ENCODE peak calls at places on chromosomes 1 and 21, in eight cellular contexts. C is endodermal cell, E is GM13977, Y is upper lobe of right lung, P is GM06990, H is uterus, W is tibial nerve, T is RWPE1. O is an unnamed sample.

GRCh38 chr1:203871114-203871875 is 9.9 kb downstream of the SNRPE start:
- DNase-seq in E (peak), C (peak), W (no peak), T (peak), H (peak), Y (no peak), P (no peak), O (no peak)

GRCh38 chr1:152185544-152186391 is 26.7 kb upstream of the RPTN start:
- DNase-seq in P (peak), E (peak), T (peak), H (no peak), C (peak), Y (no peak), W (no peak), O (no peak)

GRCh38 chr1:8015036-8015808 is 10.9 kb downstream of the ERRFI1 start:
- DNase-seq in Y (no peak), H (peak), P (no peak), W (no peak), C (peak), E (peak), T (peak), O (no peak)

GRCh38 chr21:9008636-9009035 is 1512.7 kb upstream of the TPTE start:
- DNase-seq in H (no peak), E (no peak), T (no peak), P (no peak), Y (no peak), W (no peak), C (no peak), O (no peak)

GRCh38 chr1:5744342-5744741 is 247.9 kb downstream of the NPHP4 start:
- DNase-seq in P (no peak), H (no peak), C (no peak), Y (peak), T (no peak), E (no peak), W (peak), O (no peak)

GRCh38 chr1:15786581-15786980 is 20.9 kb downstream of the UQCRHL start:
- DNase-seq in W (peak), E (no peak), T (no peak), P (no peak), H (no peak), C (no peak), Y (no peak), O (peak)

GRCh38 chr21:33478858-33479678 is 706 bp downstream of the TMEM50B start:
- DNase-seq in P (peak), H (peak), W (no peak), C (peak), Y (peak), E (peak), T (peak), O (peak)

GRCh38 chr1:182388392-182389134 is 3.0 kb downstream of the GLUL start:
- DNase-seq in C (no peak), T (no peak), E (no peak), Y (no peak), W (no peak), H (no peak), P (no peak), O (no peak)

GRCh38 chr1:94329986-94330385 is 88.2 kb upstream of the ABCD3 start:
- DNase-seq in H (no peak), E (no peak), P (no peak), T (no peak), Y (no peak), W (no peak), C (peak), O (no peak)

GRCh38 chr1:111739984-111740765 is 980 bp upstream of the INKA2 start:
- DNase-seq in W (no peak), Y (peak), H (peak), C (peak), T (peak), E (no peak), P (peak), O (peak)

GRCh38 chr1:36520771-36521420 is 38.2 kb upstream of the CSF3R start:
- DNase-seq in Y (no peak), E (no peak), W (no peak), C (peak), T (no peak), P (no peak), H (no peak), O (no peak)

GRCh38 chr1:84689514-84690396 is 506 bp downstream of the SSX2IP start:
- DNase-seq in W (peak), Y (no peak), H (peak), C (peak), E (no peak), T (no peak), P (no peak), O (peak)

GRCh38 chr1:67856921-67857320 is 23.7 kb upstream of the GNG12 start:
- DNase-seq in C (no peak), P (no peak), E (no peak), Y (no peak), T (no peak), H (no peak), W (no peak), O (no peak)

GRCh38 chr1:199706826-199707606 is 320.5 kb upstream of the NR5A2 start:
- DNase-seq in P (no peak), T (no peak), H (no peak), Y (no peak), W (no peak), C (no peak), E (no peak), O (no peak)

GRCh38 chr1:83583351-83584014 is 415.4 kb downstream of the TTLL7 start:
- DNase-seq in T (no peak), Y (no peak), W (no peak), H (no peak), E (no peak), C (peak), P (peak), O (no peak)

GRCh38 chr1:21866629-21867009 is 54.6 kb downstream of the LDLRAD2 start:
- DNase-seq in E (no peak), H (no peak), W (no peak), Y (no peak), C (no peak), T (no peak), P (no peak), O (no peak)

GRCh38 chr1:19765623-19766022 is 34.1 kb downstream of the TMCO4 start:
- DNase-seq in H (no peak), W (no peak), T (peak), E (no peak), P (no peak), Y (no peak), C (peak), O (no peak)

GRCh38 chr1:94783342-94784264 is 36.6 kb upstream of the SLC44A3 start:
- DNase-seq in Y (peak), C (no peak), P (no peak), E (no peak), T (no peak), W (peak), H (peak), O (peak)

GRCh38 chr1:18340158-18340764 is 140.5 kb upstream of the KLHDC7A start:
- DNase-seq in W (no peak), T (no peak), C (no peak), H (no peak), Y (no peak), P (no peak), E (no peak), O (no peak)
- TF ChIP-seq CTCF in W (no peak), T (no peak), C (no peak), H (no peak), Y (no peak), P (no peak), E (no peak), O (no peak)

GRCh38 chr1:174692313-174692712 is 244.5 kb downstream of the GPR52 start:
- DNase-seq in T (peak), Y (no peak), C (no peak), H (no peak), W (no peak), E (no peak), P (no peak), O (no peak)
- TF ChIP-seq CTCF in T (no peak), Y (no peak), C (peak), H (no peak), W (no peak), E (no peak), P (no peak), O (no peak)

GRCh38 chr1:2414297-2414958 is 2.1 kb upstream of the PEX10 start:
- DNase-seq in P (peak), W (peak), C (peak), Y (peak), H (peak), T (peak), E (peak), O (peak)

GRCh38 chr1:2415337-2415736 is 3.0 kb upstream of the PEX10 start:
- DNase-seq in C (no peak), P (no peak), Y (no peak), E (no peak), T (no peak), H (no peak), W (no peak), O (no peak)

GRCh38 chr1:2416403-2416802 is 4.0 kb upstream of the PEX10 start:
- DNase-seq in T (no peak), C (no peak), Y (no peak), P (no peak), W (no peak), E (no peak), H (no peak), O (no peak)

GRCh38 chr1:2417083-2417832 is 4.9 kb upstream of the PEX10 start:
- DNase-seq in Y (no peak), E (no peak), C (no peak), W (no peak), P (no peak), H (no peak), T (no peak), O (no peak)

GRCh38 chr1:2415801-2416208 is 3.4 kb upstream of the PEX10 start:
- DNase-seq in T (no peak), E (peak), P (peak), C (no peak), H (no peak), Y (no peak), W (no peak), O (no peak)
- TF ChIP-seq CTCF in T (no peak), E (peak), P (peak), C (no peak), H (no peak), Y (no peak), W (no peak), O (no peak)

GRCh38 chr1:232438476-232438875 is 191.5 kb downstream of the SIPA1L2 start:
- DNase-seq in E (no peak), W (no peak), C (peak), H (no peak), Y (no peak), P (no peak), T (no peak), O (no peak)
- TF ChIP-seq CTCF in E (no peak), W (no peak), C (no peak), H (no peak), Y (no peak), P (no peak), T (no peak), O (no peak)

DNA sequence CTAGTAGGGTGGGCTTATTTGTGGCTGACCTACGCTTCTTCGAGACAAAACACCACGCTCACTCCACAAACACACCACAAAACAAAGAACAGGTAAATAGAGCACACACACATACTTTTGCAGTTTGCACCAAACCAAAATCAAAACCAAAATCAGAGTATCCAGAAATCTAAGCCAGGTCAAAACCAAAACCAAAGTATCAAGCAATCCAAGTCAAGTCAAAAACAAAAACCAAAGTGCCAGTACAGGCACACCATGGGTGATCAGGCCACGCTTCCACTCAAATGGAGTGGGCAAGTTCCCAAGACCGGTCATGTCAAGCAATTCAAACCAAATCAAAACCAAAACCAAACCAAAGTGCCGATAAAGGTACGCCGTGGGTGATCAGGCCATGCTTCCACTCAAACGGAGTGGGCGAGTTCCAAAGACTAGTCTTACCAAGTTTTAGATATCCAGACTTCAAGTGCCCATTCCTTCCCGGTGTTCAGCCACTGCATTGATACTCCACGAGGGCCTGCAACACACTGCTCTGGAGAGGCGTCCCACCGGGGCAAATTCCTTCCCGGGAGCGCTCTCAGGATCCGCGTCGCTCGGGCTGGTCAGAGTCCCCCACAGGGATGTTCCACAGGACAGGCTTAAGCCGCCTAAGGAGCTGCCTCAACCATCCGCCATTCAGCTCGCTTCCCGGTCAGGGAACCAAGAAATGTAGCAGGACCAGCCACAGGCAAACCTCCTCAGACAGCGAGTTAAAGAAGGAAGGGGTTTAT is 169.1 kb downstream of the CDC7 start:
- DNase-seq in Y (no peak), C (no peak), W (no peak), P (no peak), H (no peak), T (no peak), E (no peak), O (no peak)
- TF ChIP-seq CTCF in Y (no peak), C (no peak), W (no peak), P (no peak), H (no peak), T (no peak), E (no peak), O (no peak)

DNA sequence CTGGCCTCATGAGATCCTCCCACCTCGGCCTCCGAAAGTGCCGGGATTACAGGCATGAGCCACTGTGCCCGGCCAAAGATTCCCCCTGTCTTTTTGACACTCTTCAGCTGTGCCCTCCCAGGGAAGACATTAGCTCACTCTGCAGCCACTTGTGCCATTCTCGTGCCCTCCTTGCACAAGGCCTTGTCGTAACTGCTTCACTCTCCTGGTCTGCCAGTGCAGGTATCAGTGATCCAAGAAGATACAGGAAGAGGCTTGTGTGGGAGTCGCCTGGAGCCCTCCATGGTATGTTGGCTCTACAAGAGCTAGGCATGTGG is 22.0 kb upstream of the WDR26 start:
- DNase-seq in P (no peak), T (no peak), C (no peak), E (no peak), Y (no peak), W (no peak), H (no peak), O (no peak)
- TF ChIP-seq CTCF in P (no peak), T (no peak), C (no peak), E (no peak), Y (no peak), W (no peak), H (no peak), O (no peak)

DNA sequence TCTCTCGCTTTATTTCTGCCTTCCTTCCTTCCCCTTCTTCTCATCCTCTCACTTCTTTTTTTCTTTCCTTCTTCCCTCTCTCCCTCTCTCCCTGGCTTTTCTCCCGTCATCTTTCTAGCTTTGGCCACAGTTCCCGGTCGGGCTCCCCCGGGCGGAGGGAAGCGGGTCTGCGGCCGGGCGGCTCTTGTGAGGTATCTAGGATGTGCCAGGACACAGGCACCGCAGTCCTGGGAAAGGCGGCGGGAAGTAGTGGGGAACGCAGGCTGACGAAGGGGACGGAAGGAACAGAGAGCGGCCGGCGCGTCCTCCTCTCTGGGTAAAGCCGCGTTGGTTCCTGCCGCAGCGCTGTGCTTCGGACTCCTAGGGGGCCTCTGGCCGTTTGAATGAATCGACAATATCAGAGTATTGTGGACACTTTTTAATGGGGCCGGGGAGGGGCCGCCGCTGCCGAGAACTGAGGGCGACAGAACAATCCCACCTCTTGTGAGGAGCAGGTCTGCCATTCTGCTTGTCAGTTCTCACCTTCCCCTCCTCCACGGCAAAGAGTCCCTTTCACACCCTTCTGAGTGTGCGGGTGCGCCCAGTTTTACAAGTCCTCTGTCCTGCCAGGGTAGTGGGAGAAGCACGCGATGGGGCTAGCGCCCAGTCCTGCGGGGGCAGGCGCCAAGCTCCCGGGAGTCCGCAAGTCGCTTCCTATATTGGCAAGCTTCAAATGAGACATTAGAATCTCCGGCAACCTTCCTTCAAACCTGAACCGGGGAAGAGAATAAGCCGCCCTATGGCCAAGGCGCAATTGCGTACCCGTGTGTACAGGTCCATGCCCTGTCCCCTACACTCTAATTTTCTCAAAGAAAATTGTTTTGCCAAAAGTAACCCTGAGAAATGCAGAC is 1.1 kb upstream of the LHX9 start:
- DNase-seq in Y (peak), H (peak), W (no peak), C (peak), T (peak), E (peak), P (no peak), O (peak)
- TF ChIP-seq CTCF in Y (peak), H (no peak), W (peak), C (peak), T (peak), E (peak), P (peak), O (peak)

GRCh38 chr1:202228484-202229122 is 35.0 kb downstream of the LGR6 start:
- DNase-seq in T (no peak), C (no peak), E (no peak), Y (no peak), H (no peak), P (no peak), W (no peak), O (no peak)
- TF ChIP-seq CTCF in T (no peak), C (no peak), E (no peak), Y (no peak), H (no peak), P (no peak), W (no peak), O (no peak)